ENCODE peak calls at places on chromosomes 2 and 18, in four cellular contexts. J is A673, O is neural progenitor cell, C is uterus. D is an unnamed sample.

GRCh38 chr2:149487189-149487588 is 100.4 kb downstream of the MMADHC start:
- DNase-seq in O (no peak), J (no peak), C (no peak), D (no peak)

GRCh38 chr2:33457588-33458247 is 18.7 kb upstream of the RASGRP3 start:
- DNase-seq in O (no peak), C (no peak), J (no peak), D (no peak)

GRCh38 chr2:107020386-107020785 is 134.4 kb upstream of the ST6GAL2 start:
- DNase-seq in O (no peak), J (no peak), C (no peak), D (no peak)

GRCh38 chr2:160109939-160110673 is 47.7 kb upstream of the PLA2R1 start:
- DNase-seq in O (peak), J (peak), C (peak), D (peak)

GRCh38 chr2:47631840-47632398 is 151.0 kb upstream of the MSH6 start:
- DNase-seq in J (peak), C (no peak), O (no peak), D (no peak)

GRCh38 chr2:233288663-233289062 is 19.0 kb upstream of the SAG start:
- DNase-seq in C (no peak), O (peak), J (peak), D (no peak)

GRCh38 chr18:41660654-41661053 is 294.4 kb upstream of the PIK3C3 start:
- DNase-seq in O (no peak), J (no peak), C (no peak), D (no peak)

GRCh38 chr2:1935476-1935875 is 191.2 kb upstream of the PXDN start:
- DNase-seq in O (no peak), C (no peak), J (no peak), D (no peak)

GRCh38 chr18:35267161-35267651 is 22.8 kb downstream of the ZSCAN30 start:
- DNase-seq in J (peak), O (peak), C (peak), D (peak)

GRCh38 chr2:21118302-21118920 is 5.4 kb upstream of the TDRD15 start:
- DNase-seq in J (peak), C (no peak), O (peak), D (peak)

DNA sequence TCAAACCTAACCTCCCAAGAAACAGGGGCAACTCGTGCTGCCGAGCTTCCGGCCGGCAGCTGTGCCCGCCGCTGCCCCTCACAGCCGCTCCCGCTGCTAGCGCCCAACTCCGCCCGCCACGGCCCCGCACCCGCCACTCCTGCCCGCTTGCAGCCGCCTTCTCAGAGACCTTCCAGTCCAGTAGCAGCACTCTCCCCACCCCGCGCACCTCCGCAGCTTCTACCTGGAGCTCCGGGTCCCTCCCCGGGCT is 722 bp upstream of the C2orf15 start:
- DNase-seq in J (peak), C (peak), O (peak), D (no peak)
- H3K27ac ChIP-seq in J (no peak), C (peak), O (no peak), D (no peak)

GRCh38 chr18:76604642-76605240 is 109.7 kb upstream of the ZNF516 start:
- DNase-seq in J (no peak), O (no peak), C (no peak), D (no peak)
- H3K27ac ChIP-seq in J (no peak), O (no peak), C (no peak), D (no peak)

GRCh38 chr2:23250371-23250770 is 134.6 kb upstream of the KLHL29 start:
- DNase-seq in O (no peak), J (no peak), C (no peak), D (no peak)

GRCh38 chr2:23244656-23245055 is 140.3 kb upstream of the KLHL29 start:
- DNase-seq in J (no peak), O (no peak), C (no peak), D (no peak)

GRCh38 chr2:23246992-23247683 is 137.8 kb upstream of the KLHL29 start:
- DNase-seq in J (no peak), C (no peak), O (no peak), D (no peak)

GRCh38 chr2:23248667-23249066 is 136.3 kb upstream of the KLHL29 start:
- DNase-seq in O (no peak), C (no peak), J (no peak), D (no peak)

DNA sequence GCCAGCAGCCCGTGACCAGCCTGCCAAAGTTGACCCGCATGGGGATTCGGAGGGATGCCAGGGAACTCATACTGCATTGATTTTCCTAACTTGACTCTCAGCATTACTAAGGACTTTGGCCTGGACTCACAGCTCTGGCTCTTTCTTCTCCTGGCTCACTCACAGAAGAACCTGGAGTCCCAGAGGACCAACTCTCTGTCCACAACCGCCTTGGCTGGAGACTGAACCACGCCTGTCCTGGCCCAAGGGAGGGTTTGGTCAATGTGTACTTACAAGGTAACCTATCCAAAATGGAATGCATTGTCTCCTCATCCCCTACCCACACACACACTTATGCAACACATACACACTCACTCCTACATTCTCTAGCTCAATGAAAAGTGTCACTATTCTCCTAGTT is 135.6 kb upstream of the KLHL29 start:
- DNase-seq in O (no peak), C (peak), J (no peak), D (no peak)
- H3K27ac ChIP-seq in O (no peak), C (no peak), J (no peak), D (no peak)

DNA sequence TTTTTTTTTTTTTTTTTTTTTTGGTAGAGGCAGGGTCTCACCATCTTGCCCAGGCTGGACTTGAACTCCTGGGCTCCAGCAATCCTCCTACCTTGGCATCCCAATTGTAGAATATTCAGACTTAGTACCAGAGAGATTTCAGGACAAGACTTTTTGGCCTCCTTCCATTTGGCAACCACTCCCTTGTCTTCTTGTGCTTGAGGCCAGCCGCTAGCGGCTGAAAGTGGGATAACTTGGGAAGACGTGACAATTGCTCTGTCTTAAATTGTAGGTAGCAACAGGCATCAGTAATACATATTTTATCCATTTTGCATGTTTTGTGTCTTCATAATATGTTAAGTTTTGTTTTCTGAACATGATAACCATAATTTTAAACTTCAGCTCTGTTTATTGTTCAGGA is 53.3 kb upstream of the TTN start:
- DNase-seq in C (peak), O (no peak), J (no peak), D (no peak)
- H3K27ac ChIP-seq in C (no peak), O (no peak), J (no peak), D (no peak)

DNA sequence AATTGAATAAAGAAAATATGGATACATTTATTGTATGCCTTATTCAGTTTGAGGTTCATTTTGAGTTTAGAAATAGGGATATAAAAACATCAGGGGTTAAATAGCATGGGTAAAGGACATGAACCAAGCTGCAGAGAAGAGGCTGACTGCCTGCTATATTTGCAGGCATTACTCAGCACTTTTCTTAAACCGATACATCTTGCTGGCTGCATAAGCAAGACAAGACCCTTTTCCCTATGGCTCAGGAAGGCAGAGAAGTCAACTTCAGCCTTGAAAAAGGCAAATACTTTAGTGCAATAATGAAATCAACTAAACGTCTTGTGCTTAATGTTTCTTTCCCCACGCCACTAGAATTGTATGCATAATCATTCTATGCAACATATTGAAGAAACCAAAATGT is 36.4 kb downstream of the SCN1A start:
- DNase-seq in C (no peak), O (no peak), J (peak), D (no peak)
- H3K27ac ChIP-seq in C (no peak), O (no peak), J (no peak), D (no peak)